ENCODE peak calls at places on chromosomes 13 and 19, in seven cellular contexts. G, S, R, O, C, X and Y are unnamed samples.

GRCh38 chr13:38821753-38822551 is 135.1 kb downstream of the FREM2 start:
- DNase-seq in G (no peak), S (no peak), R (no peak), O (no peak), C (no peak), X (no peak), Y (no peak)

GRCh38 chr19:19140476-19140875 is 2.2 kb upstream of the TMEM161A start:
- DNase-seq in G (no peak), S (no peak), R (no peak), O (no peak), C (no peak), X (no peak), Y (no peak)

GRCh38 chr13:25232937-25233515 is 54.3 kb downstream of the MTMR6 start:
- DNase-seq in G (no peak), S (peak; percentile 45), R (peak; percentile 47), O (no peak), C (no peak), X (no peak), Y (no peak)

GRCh38 chr19:34155686-34156085 is 16.6 kb upstream of the LSM14A start:
- DNase-seq in G (no peak), S (no peak), R (peak; percentile 28), O (no peak), C (no peak), X (no peak), Y (no peak)

GRCh38 chr19:33736158-33736557 is 60.5 kb upstream of the KCTD15 start:
- DNase-seq in G (no peak), S (no peak), R (no peak), O (no peak), C (no peak), X (no peak), Y (peak; percentile 58)

GRCh38 chr13:82506805-82507404 is 1375.4 kb downstream of the SLITRK1 start:
- DNase-seq in G (no peak), S (no peak), R (no peak), O (no peak), C (no peak), X (no peak), Y (no peak)

GRCh38 chr13:44710576-44710975 is 134.4 kb upstream of the TSC22D1 start:
- DNase-seq in G (no peak), S (no peak), R (peak; percentile 93), O (peak; percentile 56), C (no peak), X (no peak), Y (no peak)

GRCh38 chr19:29962777-29963176 is 20.7 kb downstream of the URI1 start:
- DNase-seq in G (no peak), S (no peak), R (no peak), O (no peak), C (no peak), X (no peak), Y (no peak)

GRCh38 chr13:41917641-41918040 is 43.3 kb downstream of the VWA8 start:
- DNase-seq in G (no peak), S (no peak), R (peak; percentile 87), O (peak; percentile 10), C (no peak), X (no peak), Y (no peak)

GRCh38 chr19:33248954-33249613 is 23.4 kb upstream of the SLC7A10 start:
- DNase-seq in G (no peak), S (no peak), R (no peak), O (no peak), C (no peak), X (no peak), Y (no peak)

GRCh38 chr19:50239916-50240585 is 36.6 kb downstream of the MYH14 start:
- DNase-seq in G (no peak), S (no peak), R (peak; percentile 25), O (no peak), C (no peak), X (no peak), Y (no peak)

GRCh38 chr19:16386619-16387240 is 62.1 kb downstream of the KLF2 start:
- DNase-seq in G (no peak), S (peak; percentile 21), R (peak; percentile 64), O (peak; percentile 16), C (no peak), X (peak; percentile 43), Y (peak; percentile 62)

GRCh38 chr19:35170359-35171061 is 16.0 kb downstream of the FXYD5 start:
- DNase-seq in G (no peak), S (no peak), R (peak; percentile 18), O (no peak), C (no peak), X (no peak), Y (no peak)

GRCh38 chr13:112625698-112626097 is 37.7 kb upstream of the TUBGCP3 start:
- DNase-seq in G (no peak), S (no peak), R (no peak), O (no peak), C (no peak), X (no peak), Y (no peak)

GRCh38 chr13:77740931-77741586 is 43.6 kb downstream of the SLAIN1 start:
- DNase-seq in G (no peak), S (no peak), R (no peak), O (no peak), C (no peak), X (no peak), Y (no peak)

GRCh38 chr13:40940841-40941240 is 78.3 kb downstream of the ELF1 start:
- DNase-seq in G (no peak), S (no peak), R (peak; percentile 84), O (no peak), C (no peak), X (no peak), Y (no peak)

GRCh38 chr19:18049390-18049789 is 37.3 kb downstream of the IL12RB1 start:
- DNase-seq in G (no peak), S (no peak), R (peak; percentile 31), O (no peak), C (peak; percentile 44), X (no peak), Y (no peak)

GRCh38 chr19:38287604-38288003 is 16.4 kb upstream of the C19orf33 start:
- DNase-seq in G (no peak), S (no peak), R (no peak), O (no peak), C (no peak), X (no peak), Y (no peak)

GRCh38 chr19:30898353-30899103 is 450.7 kb downstream of the TSHZ3 start:
- DNase-seq in G (no peak), S (no peak), R (no peak), O (no peak), C (no peak), X (no peak), Y (no peak)

GRCh38 chr19:16111909-16112752 is 442 bp downstream of the RAB8A start:
- DNase-seq in G (no peak), S (no peak), R (no peak), O (no peak), C (no peak), X (no peak), Y (no peak)

GRCh38 chr19:633786-634639 is 676 bp upstream of the POLRMT start:
- DNase-seq in G (no peak), S (no peak), R (no peak), O (no peak), C (no peak), X (no peak), Y (no peak)

GRCh38 chr19:14718522-14719113 is 28.8 kb downstream of the ZNF333 start:
- DNase-seq in G (no peak), S (no peak), R (peak; percentile 15), O (no peak), C (no peak), X (no peak), Y (no peak)

GRCh38 chr13:47109028-47109427 is 212.2 kb upstream of the HTR2A start:
- DNase-seq in G (no peak), S (no peak), R (peak; percentile 15), O (no peak), C (no peak), X (no peak), Y (no peak)

GRCh38 chr13:101751488-101751887 is 299.0 kb downstream of the ITGBL1 start:
- DNase-seq in G (no peak), S (no peak), R (peak; percentile 90), O (peak; percentile 20), C (no peak), X (no peak), Y (peak; percentile 35)

GRCh38 chr13:86760620-86761019 is 910.6 kb upstream of the SLITRK5 start:
- DNase-seq in G (no peak), S (no peak), R (no peak), O (no peak), C (no peak), X (no peak), Y (no peak)

GRCh38 chr13:33845572-33846305 is 27.8 kb downstream of the RFC3 start:
- DNase-seq in G (no peak), S (no peak), R (no peak), O (no peak), C (no peak), X (no peak), Y (no peak)

GRCh38 chr19:17946965-17947784 is 14.4 kb downstream of the CCDC124 start:
- DNase-seq in G (no peak), S (peak; percentile 57), R (no peak), O (no peak), C (no peak), X (no peak), Y (no peak)

GRCh38 chr13:73411067-73411809 is 352.4 kb downstream of the KLF5 start:
- DNase-seq in G (no peak), S (no peak), R (no peak), O (no peak), C (no peak), X (no peak), Y (no peak)

GRCh38 chr13:111518161-111518791 is 197.8 kb downstream of the TEX29 start:
- DNase-seq in G (no peak), S (no peak), R (no peak), O (no peak), C (no peak), X (no peak), Y (no peak)

GRCh38 chr13:110509478-110509926 is 52.0 kb downstream of the RAB20 start:
- DNase-seq in G (no peak), S (peak; percentile 62), R (no peak), O (no peak), C (no peak), X (no peak), Y (no peak)

GRCh38 chr13:51501592-51502205 is 48.9 kb upstream of the INTS6 start:
- DNase-seq in G (no peak), S (no peak), R (peak; percentile 83), O (no peak), C (no peak), X (no peak), Y (no peak)

GRCh38 chr19:1952635-1953034 is 11.7 kb downstream of the CSNK1G2 start:
- DNase-seq in G (no peak), S (no peak), R (peak; percentile 49), O (no peak), C (no peak), X (no peak), Y (no peak)